ENCODE peak calls at places on chromosomes 12 and 14, in five cellular contexts. C is K562, E is thyroid gland, P is omental fat pad, O is SK-N-SH. W is an unnamed sample.

GRCh38 chr14:77002889-77003288 is 25.6 kb downstream of the IRF2BPL start:
- DNase-seq in C (no peak), E (no peak), P (no peak), O (no peak), W (no peak)

GRCh38 chr12:105228494-105228893 is 7.5 kb downstream of the APPL2 start:
- DNase-seq in C (no peak), E (no peak), P (no peak), O (no peak), W (peak; percentile 58)

GRCh38 chr12:91442535-91442934 is 259.9 kb upstream of the DCN start:
- DNase-seq in C (no peak), E (no peak), P (no peak), O (no peak), W (no peak)

GRCh38 chr14:61342486-61342885 is 21.1 kb downstream of the PRKCH start:
- DNase-seq in C (no peak), E (no peak), P (no peak), O (no peak), W (no peak)

GRCh38 chr12:54658306-54659264 is 10.4 kb upstream of the DCD start:
- DNase-seq in C (peak; percentile 68), E (no peak), P (no peak), O (peak; percentile 38), W (peak; percentile 62)

GRCh38 chr12:24447678-24448077 is 498.2 kb upstream of the SOX5 start:
- DNase-seq in C (no peak), E (no peak), P (no peak), O (no peak), W (no peak)

GRCh38 chr14:73834258-73834620 is 17.4 kb upstream of the PTGR2 start:
- DNase-seq in C (no peak), E (no peak), P (no peak), O (no peak), W (no peak)

GRCh38 chr12:54032627-54033100 is at the start of gene HOXC5:
- DNase-seq in C (peak; percentile 84), E (peak; percentile 68), P (no peak), O (peak; percentile 93), W (peak; percentile 69)

GRCh38 chr14:20400965-20401593 is 12.2 kb downstream of the TEP1 start:
- DNase-seq in C (no peak), E (no peak), P (no peak), O (no peak), W (no peak)

GRCh38 chr14:96104469-96105057 is 65.4 kb downstream of the C14orf132 start:
- DNase-seq in C (no peak), E (no peak), P (peak; percentile 65), O (no peak), W (peak; percentile 99)

GRCh38 chr12:116880213-116880816 is 926 bp downstream of the HRK start:
- DNase-seq in C (no peak), E (no peak), P (no peak), O (peak; percentile 34), W (peak; percentile 8)

GRCh38 chr14:20460458-20461229 is 590 bp downstream of the PIP4P1 start:
- DNase-seq in C (peak; percentile 29), E (peak; percentile 64), P (no peak), O (no peak), W (no peak)

GRCh38 chr14:42140001-42140400 is 533.3 kb downstream of the LRFN5 start:
- DNase-seq in C (no peak), E (no peak), P (no peak), O (no peak), W (no peak)

GRCh38 chr12:52628841-52629240 is 10.5 kb upstream of the KRT73 start:
- DNase-seq in C (no peak), E (no peak), P (no peak), O (no peak), W (no peak)

GRCh38 chr12:52629251-52630103 is 11.1 kb upstream of the KRT73 start:
- DNase-seq in C (no peak), E (no peak), P (no peak), O (no peak), W (no peak)

GRCh38 chr12:52630609-52631200 is 12.3 kb upstream of the KRT73 start:
- DNase-seq in C (peak; percentile 22), E (no peak), P (no peak), O (no peak), W (no peak)

GRCh38 chr12:52631264-52631663 is 12.9 kb upstream of the KRT73 start:
- DNase-seq in C (no peak), E (no peak), P (no peak), O (no peak), W (no peak)

GRCh38 chr12:52630104-52630500 is 11.7 kb upstream of the KRT73 start:
- DNase-seq in C (no peak), E (no peak), P (no peak), O (no peak), W (no peak)
- TF ChIP-seq CTCF in C (no peak), E (no peak), P (no peak), O (no peak), W (no peak)

GRCh38 chr12:108731866-108732461 is 646 bp upstream of the CORO1C start:
- DNase-seq in C (peak; percentile 98), E (peak; percentile 99), P (peak; percentile 99), O (peak; percentile 95), W (peak; percentile 98)
- TF ChIP-seq CTCF in C (no peak), E (peak; percentile 4), P (no peak), O (no peak), W (no peak)

DNA sequence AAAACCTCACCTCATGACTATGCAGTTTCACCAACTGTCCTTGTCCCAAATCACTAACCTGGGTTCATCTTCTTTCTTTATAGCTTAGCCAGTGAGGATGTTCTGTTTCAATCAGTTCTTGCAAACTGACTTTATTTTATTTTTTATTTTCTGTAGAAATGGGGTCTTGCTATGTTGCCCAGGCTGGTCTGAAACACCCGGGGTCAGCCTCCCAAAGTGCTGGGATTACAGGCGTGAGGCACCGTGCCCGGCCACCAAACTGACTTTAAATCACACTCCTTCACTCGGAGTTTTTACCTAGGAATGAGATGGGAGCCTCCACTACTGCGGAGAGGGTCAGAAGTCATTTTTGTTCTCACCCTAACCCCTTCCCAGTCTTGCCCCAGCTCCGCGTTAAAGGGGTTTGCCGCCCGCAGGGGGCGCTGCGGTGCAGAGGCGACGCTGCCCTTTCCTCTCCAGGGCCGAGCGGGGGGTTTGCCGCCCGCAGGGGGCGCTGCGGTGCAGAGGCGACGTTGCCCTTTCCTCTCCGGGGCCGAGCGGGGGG is 7.0 kb upstream of the B4GALNT3 start:
- DNase-seq in C (no peak), E (no peak), P (no peak), O (no peak), W (no peak)
- TF ChIP-seq CTCF in C (peak; percentile 78), E (no peak), P (no peak), O (peak; percentile 17), W (no peak)

GRCh38 chr12:100234591-100235304 is 32.1 kb downstream of the DEPDC4 start:
- DNase-seq in C (peak; percentile 52), E (no peak), P (no peak), O (peak; percentile 38), W (peak; percentile 46)
- TF ChIP-seq CTCF in C (peak; percentile 66), E (peak; percentile 44), P (no peak), O (peak; percentile 83), W (peak; percentile 77)